ENCODE peak calls at places on chromosomes 11 and 22, in nine cellular contexts. One of them, this sample, is unnamed.

GRCh38 chr11:121688860-121689614 is 236.3 kb upstream of the SORL1-AS1 start:
- DNase-seq in heart left ventricle: no peak
- DNase-seq in BJ: no peak
- DNase-seq in H7: peak
- DNase-seq in naive thymus-derived CD4-positive, alpha-beta T cell: no peak
- DNase-seq in kidney: no peak
- DNase-seq in astrocyte of the cerebellum: no peak
- DNase-seq in astrocyte of the spinal cord: no peak
- DNase-seq in GM23248: no peak
- DNase-seq in this sample: no peak

GRCh38 chr11:119029069-119029339 is 1.7 kb downstream of the SLC37A4 start:
- DNase-seq in BJ: no peak
- DNase-seq in kidney: no peak
- DNase-seq in astrocyte of the spinal cord: no peak
- DNase-seq in naive thymus-derived CD4-positive, alpha-beta T cell: no peak
- DNase-seq in H7: no peak
- DNase-seq in astrocyte of the cerebellum: no peak
- DNase-seq in GM23248: no peak
- DNase-seq in heart left ventricle: no peak
- DNase-seq in this sample: no peak

GRCh38 chr11:64436025-64436424 is 77.1 kb downstream of the RPS6KA4 start:
- DNase-seq in naive thymus-derived CD4-positive, alpha-beta T cell: no peak
- DNase-seq in kidney: peak
- DNase-seq in astrocyte of the spinal cord: no peak
- DNase-seq in BJ: no peak
- DNase-seq in GM23248: peak
- DNase-seq in astrocyte of the cerebellum: no peak
- DNase-seq in H7: no peak
- DNase-seq in heart left ventricle: no peak
- DNase-seq in this sample: no peak

GRCh38 chr11:71079795-71080194 is 172.6 kb downstream of the SHANK2 start:
- DNase-seq in BJ: no peak
- DNase-seq in kidney: no peak
- DNase-seq in naive thymus-derived CD4-positive, alpha-beta T cell: no peak
- DNase-seq in GM23248: no peak
- DNase-seq in H7: no peak
- DNase-seq in astrocyte of the spinal cord: no peak
- DNase-seq in astrocyte of the cerebellum: no peak
- DNase-seq in heart left ventricle: no peak
- DNase-seq in this sample: no peak

GRCh38 chr22:48345631-48346030 is 1482.0 kb downstream of the BRD1 start:
- DNase-seq in H7: no peak
- DNase-seq in GM23248: no peak
- DNase-seq in kidney: peak
- DNase-seq in BJ: no peak
- DNase-seq in heart left ventricle: no peak
- DNase-seq in naive thymus-derived CD4-positive, alpha-beta T cell: no peak
- DNase-seq in astrocyte of the cerebellum: no peak
- DNase-seq in astrocyte of the spinal cord: no peak
- DNase-seq in this sample: no peak

GRCh38 chr11:88597387-88597786 is 259.9 kb upstream of the CTSC start:
- DNase-seq in heart left ventricle: no peak
- DNase-seq in astrocyte of the cerebellum: no peak
- DNase-seq in astrocyte of the spinal cord: no peak
- DNase-seq in BJ: no peak
- DNase-seq in H7: no peak
- DNase-seq in GM23248: no peak
- DNase-seq in kidney: no peak
- DNase-seq in naive thymus-derived CD4-positive, alpha-beta T cell: no peak
- DNase-seq in this sample: no peak

GRCh38 chr22:43975041-43975440 is 19.8 kb downstream of the SAMM50 start:
- DNase-seq in H7: no peak
- DNase-seq in heart left ventricle: no peak
- DNase-seq in astrocyte of the spinal cord: no peak
- DNase-seq in astrocyte of the cerebellum: no peak
- DNase-seq in naive thymus-derived CD4-positive, alpha-beta T cell: no peak
- DNase-seq in kidney: no peak
- DNase-seq in GM23248: no peak
- DNase-seq in BJ: no peak
- DNase-seq in this sample: no peak

GRCh38 chr11:31487848-31488247 is 21.6 kb downstream of the IMMP1L start:
- DNase-seq in BJ: no peak
- DNase-seq in astrocyte of the spinal cord: peak
- DNase-seq in H7: no peak
- DNase-seq in kidney: no peak
- DNase-seq in heart left ventricle: no peak
- DNase-seq in GM23248: peak
- DNase-seq in astrocyte of the cerebellum: peak
- DNase-seq in naive thymus-derived CD4-positive, alpha-beta T cell: peak
- DNase-seq in this sample: peak

GRCh38 chr11:26783997-26784396 is 62.1 kb upstream of the SLC5A12 start:
- DNase-seq in naive thymus-derived CD4-positive, alpha-beta T cell: no peak
- DNase-seq in BJ: no peak
- DNase-seq in heart left ventricle: no peak
- DNase-seq in kidney: no peak
- DNase-seq in astrocyte of the spinal cord: no peak
- DNase-seq in GM23248: no peak
- DNase-seq in astrocyte of the cerebellum: no peak
- DNase-seq in H7: no peak
- DNase-seq in this sample: no peak

GRCh38 chr22:36816635-36817428 is at the start of gene PVALB:
- DNase-seq in kidney: no peak
- DNase-seq in heart left ventricle: no peak
- DNase-seq in BJ: no peak
- DNase-seq in astrocyte of the cerebellum: no peak
- DNase-seq in naive thymus-derived CD4-positive, alpha-beta T cell: peak
- DNase-seq in astrocyte of the spinal cord: peak
- DNase-seq in GM23248: peak
- DNase-seq in H7: peak
- DNase-seq in this sample: no peak

GRCh38 chr22:28674121-28674563 is 5.5 kb downstream of the TTC28 start:
- DNase-seq in astrocyte of the cerebellum: peak
- DNase-seq in heart left ventricle: no peak
- DNase-seq in BJ: peak
- DNase-seq in GM23248: peak
- DNase-seq in H7: no peak
- DNase-seq in astrocyte of the spinal cord: peak
- DNase-seq in naive thymus-derived CD4-positive, alpha-beta T cell: peak
- DNase-seq in kidney: no peak
- DNase-seq in this sample: no peak

GRCh38 chr22:38353142-38353629 is 36.0 kb upstream of the CSNK1E start:
- DNase-seq in GM23248: peak
- DNase-seq in astrocyte of the spinal cord: peak
- DNase-seq in BJ: no peak
- DNase-seq in H7: peak
- DNase-seq in astrocyte of the cerebellum: no peak
- DNase-seq in naive thymus-derived CD4-positive, alpha-beta T cell: peak
- DNase-seq in heart left ventricle: peak
- DNase-seq in kidney: peak
- DNase-seq in this sample: no peak

GRCh38 chr11:132844956-132845355 is 687.3 kb downstream of the OPCML start:
- DNase-seq in H7: no peak
- DNase-seq in astrocyte of the cerebellum: peak
- DNase-seq in GM23248: peak
- DNase-seq in heart left ventricle: no peak
- DNase-seq in kidney: no peak
- DNase-seq in BJ: peak
- DNase-seq in naive thymus-derived CD4-positive, alpha-beta T cell: no peak
- DNase-seq in astrocyte of the spinal cord: peak
- DNase-seq in this sample: peak

GRCh38 chr22:49368221-49368975 is 459.3 kb downstream of the BRD1 start:
- DNase-seq in astrocyte of the spinal cord: no peak
- DNase-seq in kidney: peak
- DNase-seq in heart left ventricle: no peak
- DNase-seq in H7: peak
- DNase-seq in naive thymus-derived CD4-positive, alpha-beta T cell: no peak
- DNase-seq in GM23248: no peak
- DNase-seq in BJ: no peak
- DNase-seq in astrocyte of the cerebellum: no peak
- DNase-seq in this sample: no peak

GRCh38 chr11:61769169-61769920 is 16.9 kb downstream of the MYRF start:
- DNase-seq in astrocyte of the cerebellum: no peak
- DNase-seq in H7: peak
- DNase-seq in BJ: no peak
- DNase-seq in naive thymus-derived CD4-positive, alpha-beta T cell: no peak
- DNase-seq in heart left ventricle: no peak
- DNase-seq in GM23248: no peak
- DNase-seq in astrocyte of the spinal cord: peak
- DNase-seq in kidney: no peak
- DNase-seq in this sample: no peak

GRCh38 chr22:46581580-46582244 is 38.5 kb upstream of the GRAMD4 start:
- DNase-seq in astrocyte of the cerebellum: no peak
- DNase-seq in heart left ventricle: peak
- DNase-seq in BJ: no peak
- DNase-seq in GM23248: no peak
- DNase-seq in astrocyte of the spinal cord: no peak
- DNase-seq in kidney: peak
- DNase-seq in H7: no peak
- DNase-seq in naive thymus-derived CD4-positive, alpha-beta T cell: no peak
- DNase-seq in this sample: no peak

DNA sequence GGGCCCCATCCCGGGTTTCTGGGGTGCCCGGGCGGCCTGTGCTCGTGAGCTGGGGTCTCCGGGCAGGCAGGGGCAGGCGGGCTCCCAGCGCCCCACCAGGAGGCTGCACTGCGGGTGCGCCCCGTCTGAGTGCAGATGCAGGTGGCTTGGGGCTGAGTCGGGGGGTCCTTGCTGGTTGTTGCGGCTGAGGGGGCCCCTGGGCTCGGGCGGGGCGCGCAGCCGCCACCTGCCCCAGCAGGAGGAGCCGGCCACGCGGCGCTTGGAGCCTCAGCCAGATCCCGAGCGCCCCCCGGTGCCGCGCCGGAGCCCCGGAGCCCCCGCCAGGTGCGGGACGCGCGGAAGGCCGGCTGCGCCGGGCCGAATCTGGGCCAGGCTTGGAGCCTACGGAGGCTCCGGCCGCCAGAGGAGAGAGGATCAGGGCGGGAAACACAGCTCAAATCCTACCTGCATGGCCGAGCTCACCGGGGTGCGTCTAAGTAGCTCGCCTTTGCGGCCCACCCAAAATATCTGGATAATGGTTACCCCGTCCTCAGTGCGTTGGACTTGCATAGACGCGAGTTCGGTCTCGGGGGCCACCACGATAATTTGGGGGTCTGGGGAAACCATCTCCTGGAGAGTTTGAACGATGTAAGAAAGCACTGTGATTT is 625 bp upstream of the IGF2 start:
- DNase-seq in GM23248: no peak
- DNase-seq in BJ: no peak
- DNase-seq in heart left ventricle: peak
- DNase-seq in astrocyte of the spinal cord: no peak
- DNase-seq in astrocyte of the cerebellum: no peak
- DNase-seq in kidney: peak
- DNase-seq in naive thymus-derived CD4-positive, alpha-beta T cell: no peak
- DNase-seq in H7: peak
- DNase-seq in this sample: no peak
- H3K4me3 ChIP-seq in GM23248: no peak
- H3K4me3 ChIP-seq in BJ: no peak
- H3K4me3 ChIP-seq in heart left ventricle: peak
- H3K4me3 ChIP-seq in astrocyte of the spinal cord: no peak
- H3K4me3 ChIP-seq in astrocyte of the cerebellum: no peak
- H3K4me3 ChIP-seq in kidney: no peak
- H3K4me3 ChIP-seq in naive thymus-derived CD4-positive, alpha-beta T cell: no peak
- H3K4me3 ChIP-seq in H7: peak
- H3K4me3 ChIP-seq in this sample: peak

GRCh38 chr11:94130589-94131362 is 2.1 kb downstream of the PANX1 start:
- DNase-seq in naive thymus-derived CD4-positive, alpha-beta T cell: no peak
- DNase-seq in heart left ventricle: no peak
- DNase-seq in GM23248: peak
- DNase-seq in BJ: peak
- DNase-seq in astrocyte of the cerebellum: no peak
- DNase-seq in H7: no peak
- DNase-seq in kidney: no peak
- DNase-seq in astrocyte of the spinal cord: peak
- DNase-seq in this sample: peak
- H3K4me3 ChIP-seq in naive thymus-derived CD4-positive, alpha-beta T cell: no peak
- H3K4me3 ChIP-seq in heart left ventricle: peak
- H3K4me3 ChIP-seq in GM23248: peak
- H3K4me3 ChIP-seq in BJ: peak
- H3K4me3 ChIP-seq in astrocyte of the cerebellum: peak
- H3K4me3 ChIP-seq in H7: no peak
- H3K4me3 ChIP-seq in kidney: peak
- H3K4me3 ChIP-seq in astrocyte of the spinal cord: peak
- H3K4me3 ChIP-seq in this sample: peak

GRCh38 chr11:65921876-65922275 is 2.6 kb downstream of the DRAP1 start:
- DNase-seq in kidney: no peak
- DNase-seq in BJ: no peak
- DNase-seq in astrocyte of the cerebellum: no peak
- DNase-seq in naive thymus-derived CD4-positive, alpha-beta T cell: no peak
- DNase-seq in astrocyte of the spinal cord: no peak
- DNase-seq in H7: no peak
- DNase-seq in heart left ventricle: no peak
- DNase-seq in GM23248: no peak
- DNase-seq in this sample: no peak

GRCh38 chr11:65919151-65920034 is at the start of gene DRAP1:
- DNase-seq in heart left ventricle: peak
- DNase-seq in H7: peak
- DNase-seq in astrocyte of the spinal cord: peak
- DNase-seq in naive thymus-derived CD4-positive, alpha-beta T cell: peak
- DNase-seq in BJ: peak
- DNase-seq in astrocyte of the cerebellum: peak
- DNase-seq in kidney: peak
- DNase-seq in GM23248: peak
- DNase-seq in this sample: peak

GRCh38 chr11:65920035-65920802 is 993 bp downstream of the DRAP1 start:
- DNase-seq in GM23248: peak
- DNase-seq in astrocyte of the spinal cord: no peak
- DNase-seq in BJ: no peak
- DNase-seq in naive thymus-derived CD4-positive, alpha-beta T cell: no peak
- DNase-seq in heart left ventricle: no peak
- DNase-seq in kidney: peak
- DNase-seq in astrocyte of the cerebellum: no peak
- DNase-seq in H7: no peak
- DNase-seq in this sample: no peak

GRCh38 chr11:65922565-65922964 is 3.3 kb downstream of the DRAP1 start:
- DNase-seq in H7: no peak
- DNase-seq in heart left ventricle: no peak
- DNase-seq in astrocyte of the spinal cord: no peak
- DNase-seq in GM23248: no peak
- DNase-seq in astrocyte of the cerebellum: no peak
- DNase-seq in BJ: no peak
- DNase-seq in naive thymus-derived CD4-positive, alpha-beta T cell: no peak
- DNase-seq in kidney: no peak
- DNase-seq in this sample: no peak

GRCh38 chr11:65921033-65921555 is 1.9 kb downstream of the DRAP1 start:
- DNase-seq in GM23248: peak
- DNase-seq in BJ: no peak
- DNase-seq in naive thymus-derived CD4-positive, alpha-beta T cell: no peak
- DNase-seq in astrocyte of the spinal cord: no peak
- DNase-seq in heart left ventricle: no peak
- DNase-seq in kidney: no peak
- DNase-seq in H7: no peak
- DNase-seq in astrocyte of the cerebellum: no peak
- DNase-seq in this sample: no peak
- H3K4me3 ChIP-seq in GM23248: peak
- H3K4me3 ChIP-seq in BJ: peak
- H3K4me3 ChIP-seq in naive thymus-derived CD4-positive, alpha-beta T cell: peak
- H3K4me3 ChIP-seq in astrocyte of the spinal cord: no peak
- H3K4me3 ChIP-seq in heart left ventricle: peak
- H3K4me3 ChIP-seq in kidney: no peak
- H3K4me3 ChIP-seq in H7: no peak
- H3K4me3 ChIP-seq in astrocyte of the cerebellum: no peak
- H3K4me3 ChIP-seq in this sample: peak

GRCh38 chr11:86849679-86850078 is 49.3 kb downstream of the PRSS23 start:
- DNase-seq in BJ: no peak
- DNase-seq in kidney: no peak
- DNase-seq in heart left ventricle: no peak
- DNase-seq in astrocyte of the spinal cord: no peak
- DNase-seq in naive thymus-derived CD4-positive, alpha-beta T cell: no peak
- DNase-seq in H7: no peak
- DNase-seq in GM23248: no peak
- DNase-seq in astrocyte of the cerebellum: no peak
- DNase-seq in this sample: no peak
- H3K4me3 ChIP-seq in BJ: no peak
- H3K4me3 ChIP-seq in kidney: no peak
- H3K4me3 ChIP-seq in heart left ventricle: no peak
- H3K4me3 ChIP-seq in astrocyte of the spinal cord: no peak
- H3K4me3 ChIP-seq in naive thymus-derived CD4-positive, alpha-beta T cell: no peak
- H3K4me3 ChIP-seq in H7: no peak
- H3K4me3 ChIP-seq in GM23248: no peak
- H3K4me3 ChIP-seq in astrocyte of the cerebellum: no peak
- H3K4me3 ChIP-seq in this sample: no peak

This sample was measured in skeletal muscle cell.